ENCODE peak calls at places on chromosome 22, in five cellular contexts. One of them, this sample, is unnamed. For H3K4me1, the result is how much of the 10 kb centered on the place peaks cover.

GRCh38 chr22:24938741-24939341 is 7.7 kb downstream of the LHFPL7 start:
- DNase-seq in heart left ventricle: no peak
- DNase-seq in Peyer's patch: no peak
- DNase-seq in sigmoid colon: no peak
- DNase-seq in tibial nerve: no peak
- DNase-seq in this sample: no peak

GRCh38 chr22:31474743-31475142 is 14.9 kb downstream of the EIF4ENIF1 start:
- DNase-seq in Peyer's patch: no peak
- DNase-seq in heart left ventricle: no peak
- DNase-seq in tibial nerve: no peak
- DNase-seq in sigmoid colon: no peak
- DNase-seq in this sample: no peak

GRCh38 chr22:23222033-23222840 is 41.9 kb downstream of the BCR start:
- DNase-seq in Peyer's patch: no peak
- DNase-seq in heart left ventricle: no peak
- DNase-seq in tibial nerve: no peak
- DNase-seq in sigmoid colon: no peak
- DNase-seq in this sample: no peak

GRCh38 chr22:30423296-30423958 is 2.1 kb upstream of the MTFP1 start:
- DNase-seq in Peyer's patch: peak
- DNase-seq in tibial nerve: no peak
- DNase-seq in sigmoid colon: peak
- DNase-seq in heart left ventricle: no peak
- DNase-seq in this sample: peak

GRCh38 chr22:21449531-21450319 is 17.5 kb upstream of the TMEM191C start:
- DNase-seq in sigmoid colon: peak
- DNase-seq in tibial nerve: peak
- DNase-seq in Peyer's patch: no peak
- DNase-seq in heart left ventricle: no peak
- DNase-seq in this sample: no peak

GRCh38 chr22:16989915-16990314 is 18.1 kb downstream of the GAB4 start:
- DNase-seq in heart left ventricle: no peak
- DNase-seq in Peyer's patch: no peak
- DNase-seq in tibial nerve: no peak
- DNase-seq in sigmoid colon: no peak
- DNase-seq in this sample: no peak

GRCh38 chr22:28955817-28956216 is 72.4 kb downstream of the ZNRF3 start:
- DNase-seq in heart left ventricle: no peak
- DNase-seq in Peyer's patch: peak
- DNase-seq in sigmoid colon: no peak
- DNase-seq in tibial nerve: no peak
- DNase-seq in this sample: no peak

GRCh38 chr22:28984482-28985158 is 77.0 kb downstream of the C22orf31 start:
- DNase-seq in Peyer's patch: no peak
- DNase-seq in tibial nerve: no peak
- DNase-seq in heart left ventricle: no peak
- DNase-seq in sigmoid colon: no peak
- DNase-seq in this sample: no peak

GRCh38 chr22:35987487-35987886 is 41.1 kb downstream of the RBFOX2 start:
- DNase-seq in heart left ventricle: no peak
- DNase-seq in tibial nerve: no peak
- DNase-seq in Peyer's patch: no peak
- DNase-seq in sigmoid colon: no peak
- DNase-seq in this sample: no peak

GRCh38 chr22:24337894-24338645 is 67.4 kb downstream of the SPECC1L start:
- DNase-seq in heart left ventricle: no peak
- DNase-seq in tibial nerve: no peak
- DNase-seq in sigmoid colon: no peak
- DNase-seq in Peyer's patch: no peak
- DNase-seq in this sample: no peak

GRCh38 chr22:44648821-44649566 is 53.0 kb upstream of the PRR5 start:
- DNase-seq in Peyer's patch: no peak
- DNase-seq in sigmoid colon: peak
- DNase-seq in tibial nerve: no peak
- DNase-seq in heart left ventricle: no peak
- DNase-seq in this sample: no peak

GRCh38 chr22:24051568-24051967 is 40.5 kb downstream of the CABIN1 start:
- DNase-seq in tibial nerve: no peak
- DNase-seq in sigmoid colon: no peak
- DNase-seq in heart left ventricle: no peak
- DNase-seq in Peyer's patch: no peak
- DNase-seq in this sample: no peak

GRCh38 chr22:49503321-49503720 is 324.4 kb downstream of the BRD1 start:
- DNase-seq in Peyer's patch: no peak
- DNase-seq in sigmoid colon: no peak
- DNase-seq in tibial nerve: no peak
- DNase-seq in heart left ventricle: no peak
- DNase-seq in this sample: no peak

GRCh38 chr22:50731811-50732624 is 6.0 kb upstream of the ACR start:
- DNase-seq in sigmoid colon: no peak
- DNase-seq in heart left ventricle: peak
- DNase-seq in tibial nerve: peak
- DNase-seq in Peyer's patch: no peak
- DNase-seq in this sample: peak

GRCh38 chr22:22730655-22731373 is 86.4 kb downstream of the GGTLC2 start:
- DNase-seq in tibial nerve: no peak
- DNase-seq in sigmoid colon: peak
- DNase-seq in heart left ventricle: no peak
- DNase-seq in Peyer's patch: no peak
- DNase-seq in this sample: no peak

GRCh38 chr22:50146440-50147228 is 23.9 kb upstream of the PANX2 start:
- DNase-seq in sigmoid colon: peak
- DNase-seq in heart left ventricle: no peak
- DNase-seq in tibial nerve: peak
- DNase-seq in Peyer's patch: no peak
- DNase-seq in this sample: peak

GRCh38 chr22:34950480-34950879 is 115.5 kb upstream of the ISX start:
- DNase-seq in tibial nerve: no peak
- DNase-seq in Peyer's patch: no peak
- DNase-seq in heart left ventricle: no peak
- DNase-seq in sigmoid colon: no peak
- DNase-seq in this sample: no peak

GRCh38 chr22:46060292-46061123 is 83.5 kb upstream of the WNT7B start:
- DNase-seq in Peyer's patch: no peak
- DNase-seq in sigmoid colon: peak
- DNase-seq in heart left ventricle: no peak
- DNase-seq in tibial nerve: peak
- DNase-seq in this sample: no peak
- H3K4me1 ChIP-seq in Peyer's patch: under half
- H3K4me1 ChIP-seq in sigmoid colon: under half
- H3K4me1 ChIP-seq in heart left ventricle: half or more
- H3K4me1 ChIP-seq in tibial nerve: half or more
- H3K4me1 ChIP-seq in this sample: under half

GRCh38 chr22:41899992-41900651 is 14.8 kb downstream of the SHISA8 start:
- DNase-seq in tibial nerve: no peak
- DNase-seq in sigmoid colon: no peak
- DNase-seq in heart left ventricle: peak
- DNase-seq in Peyer's patch: no peak
- DNase-seq in this sample: no peak
- TF ChIP-seq POLR2A in tibial nerve: no peak
- TF ChIP-seq POLR2A in sigmoid colon: no peak
- TF ChIP-seq POLR2A in heart left ventricle: no peak
- TF ChIP-seq POLR2A in Peyer's patch: no peak
- TF ChIP-seq POLR2A in this sample: no peak

GRCh38 chr22:37020192-37020479 is 594 bp downstream of the MPST start:
- DNase-seq in tibial nerve: no peak
- DNase-seq in sigmoid colon: no peak
- DNase-seq in heart left ventricle: no peak
- DNase-seq in Peyer's patch: peak
- DNase-seq in this sample: peak

GRCh38 chr22:37021041-37021440 is 1.5 kb downstream of the MPST start:
- DNase-seq in sigmoid colon: no peak
- DNase-seq in heart left ventricle: no peak
- DNase-seq in Peyer's patch: no peak
- DNase-seq in tibial nerve: no peak
- DNase-seq in this sample: no peak

GRCh38 chr22:37018086-37018814 is 997 bp downstream of the TST start:
- DNase-seq in Peyer's patch: no peak
- DNase-seq in sigmoid colon: no peak
- DNase-seq in heart left ventricle: no peak
- DNase-seq in tibial nerve: no peak
- DNase-seq in this sample: no peak

GRCh38 chr22:37018815-37019308 is 385 bp downstream of the TST start:
- DNase-seq in heart left ventricle: peak
- DNase-seq in sigmoid colon: peak
- DNase-seq in tibial nerve: peak
- DNase-seq in Peyer's patch: peak
- DNase-seq in this sample: peak

GRCh38 chr22:37019309-37020191 is at the start of the genes MPST and TST:
- DNase-seq in sigmoid colon: peak
- DNase-seq in Peyer's patch: peak
- DNase-seq in tibial nerve: peak
- DNase-seq in heart left ventricle: peak
- DNase-seq in this sample: peak
- H3K4me1 ChIP-seq in sigmoid colon: under half
- H3K4me1 ChIP-seq in Peyer's patch: under half
- H3K4me1 ChIP-seq in tibial nerve: half or more
- H3K4me1 ChIP-seq in heart left ventricle: half or more
- H3K4me1 ChIP-seq in this sample: under half

GRCh38 chr22:37491106-37491505 is 4.9 kb upstream of the MFNG start:
- DNase-seq in tibial nerve: no peak
- DNase-seq in Peyer's patch: no peak
- DNase-seq in heart left ventricle: no peak
- DNase-seq in sigmoid colon: no peak
- DNase-seq in this sample: no peak
- TF ChIP-seq POLR2A in tibial nerve: no peak
- TF ChIP-seq POLR2A in Peyer's patch: no peak
- TF ChIP-seq POLR2A in heart left ventricle: no peak
- TF ChIP-seq POLR2A in sigmoid colon: no peak
- TF ChIP-seq POLR2A in this sample: no peak

GRCh38 chr22:46140989-46141928 is 9.1 kb upstream of the PPARA start:
- DNase-seq in tibial nerve: no peak
- DNase-seq in heart left ventricle: no peak
- DNase-seq in Peyer's patch: no peak
- DNase-seq in sigmoid colon: peak
- DNase-seq in this sample: no peak
- H3K4me1 ChIP-seq in tibial nerve: under half
- H3K4me1 ChIP-seq in heart left ventricle: under half
- H3K4me1 ChIP-seq in Peyer's patch: under half
- H3K4me1 ChIP-seq in sigmoid colon: under half
- H3K4me1 ChIP-seq in this sample: under half